ENCODE peak calls at places on chromosomes 16 and 17, in five cellular contexts. N, F, H, A and K are unnamed samples.

GRCh38 chr16:49886554-49887121 is 30.7 kb upstream of the ZNF423 start:
- DNase-seq in N (no peak), F (no peak), H (no peak), A (no peak), K (no peak)

GRCh38 chr16:67847064-67847861 is at the start of gene CENPT:
- DNase-seq in N (peak; percentile 64), F (peak; percentile 84), H (no peak), A (no peak), K (no peak)

GRCh38 chr17:80254396-80255241 is 6.0 kb upstream of the RNF213 start:
- DNase-seq in N (peak; percentile 91), F (no peak), H (no peak), A (no peak), K (peak; percentile 84)

GRCh38 chr17:66347661-66348604 is 45.5 kb downstream of the PRKCA start:
- DNase-seq in N (peak; percentile 54), F (no peak), H (no peak), A (no peak), K (no peak)

GRCh38 chr16:610513-611381 is 20.0 kb upstream of the WFIKKN1 start:
- DNase-seq in N (no peak), F (peak; percentile 67), H (no peak), A (peak; percentile 72), K (peak; percentile 40)

GRCh38 chr16:11379420-11379819 is 34.2 kb downstream of the RMI2 start:
- DNase-seq in N (peak; percentile 65), F (peak; percentile 6), H (no peak), A (no peak), K (no peak)

GRCh38 chr17:22695228-22695619 is 1002.9 kb downstream of the KCNJ18 start:
- DNase-seq in N (no peak), F (no peak), H (no peak), A (no peak), K (no peak)

GRCh38 chr17:17806611-17807010 is 30.2 kb downstream of the SREBF1 start:
- DNase-seq in N (no peak), F (no peak), H (no peak), A (no peak), K (no peak)

GRCh38 chr17:77815127-77815905 is 143.2 kb upstream of the TNRC6C start:
- DNase-seq in N (no peak), F (no peak), H (no peak), A (no peak), K (no peak)

GRCh38 chr16:46918905-46919792 is 35.0 kb downstream of the GPT2 start:
- DNase-seq in N (no peak), F (no peak), H (no peak), A (no peak), K (no peak)

GRCh38 chr17:28471127-28471453 is 2.4 kb upstream of the SLC13A2 start:
- DNase-seq in N (no peak), F (no peak), H (no peak), A (no peak), K (no peak)

GRCh38 chr17:57834146-57834741 is 15.6 kb downstream of the MRPS23 start:
- DNase-seq in N (no peak), F (peak; percentile 81), H (no peak), A (no peak), K (no peak)

GRCh38 chr16:67268136-67268579 is 11.2 kb upstream of the PLEKHG4 start:
- DNase-seq in N (peak; percentile 93), F (peak; percentile 58), H (peak; percentile 88), A (no peak), K (no peak)

GRCh38 chr17:62109378-62109902 is 44.4 kb upstream of the MED13 start:
- DNase-seq in N (peak; percentile 60), F (peak; percentile 31), H (no peak), A (no peak), K (peak; percentile 65)

GRCh38 chr17:27473748-27474609 is 17.7 kb downstream of the KSR1 start:
- DNase-seq in N (no peak), F (peak; percentile 80), H (no peak), A (no peak), K (peak; percentile 53)

GRCh38 chr16:77327717-77328116 is 107.1 kb downstream of the ADAMTS18 start:
- DNase-seq in N (no peak), F (no peak), H (no peak), A (no peak), K (no peak)

GRCh38 chr17:17313350-17313991 is 10.3 kb downstream of the NT5M start:
- DNase-seq in N (no peak), F (peak; percentile 49), H (no peak), A (peak; percentile 37), K (peak; percentile 19)

GRCh38 chr16:22397459-22397858 is 23.0 kb upstream of the CDR2 start:
- DNase-seq in N (peak; percentile 96), F (no peak), H (no peak), A (no peak), K (no peak)

GRCh38 chr16:67101301-67101675 is 8.5 kb upstream of the PHAF1 start:
- DNase-seq in N (peak; percentile 35), F (no peak), H (no peak), A (no peak), K (no peak)

GRCh38 chr17:67376892-67377726 is at the start of gene PITPNC1:
- DNase-seq in N (peak; percentile 86), F (peak; percentile 92), H (peak; percentile 87), A (peak; percentile 92), K (peak; percentile 84)

GRCh38 chr16:74568961-74569631 is 37.8 kb downstream of the GLG1 start:
- DNase-seq in N (peak; percentile 63), F (no peak), H (no peak), A (no peak), K (no peak)

GRCh38 chr17:66684716-66685115 is 150.2 kb upstream of the CACNG5 start:
- DNase-seq in N (no peak), F (no peak), H (no peak), A (no peak), K (no peak)

GRCh38 chr17:31802502-31802901 is 56.5 kb downstream of the COPRS start:
- DNase-seq in N (no peak), F (peak; percentile 35), H (no peak), A (no peak), K (no peak)

GRCh38 chr17:80393491-80393890 is 21.5 kb upstream of the ENDOV start:
- DNase-seq in N (no peak), F (no peak), H (no peak), A (no peak), K (no peak)

GRCh38 chr16:81601601-81602251 is 157.1 kb downstream of the CMIP start:
- DNase-seq in N (peak; percentile 20), F (no peak), H (no peak), A (no peak), K (no peak)

GRCh38 chr16:88287219-88287618 is 95.5 kb upstream of the ZNF469 start:
- DNase-seq in N (no peak), F (peak; percentile 7), H (no peak), A (no peak), K (peak; percentile 59)

GRCh38 chr17:65660078-65660477 is 98.6 kb upstream of the AXIN2 start:
- DNase-seq in N (no peak), F (no peak), H (no peak), A (no peak), K (no peak)

GRCh38 chr17:60128171-60128859 is 21.5 kb upstream of the CA4 start:
- DNase-seq in N (no peak), F (no peak), H (peak; percentile 30), A (no peak), K (no peak)

GRCh38 chr17:61380836-61381525 is 18.7 kb upstream of the TBX2 start:
- DNase-seq in N (no peak), F (no peak), H (no peak), A (no peak), K (no peak)

GRCh38 chr17:50465171-50465570 is 3.5 kb downstream of the CHAD start:
- DNase-seq in N (no peak), F (no peak), H (no peak), A (no peak), K (no peak)

GRCh38 chr16:69880640-69881133 is 70.4 kb upstream of the CLEC18A start:
- DNase-seq in N (peak; percentile 44), F (no peak), H (no peak), A (peak; percentile 30), K (no peak)

GRCh38 chr17:76997981-76998531 is 129.9 kb downstream of the MGAT5B start:
- DNase-seq in N (no peak), F (no peak), H (no peak), A (no peak), K (peak; percentile 84)